ENCODE peak calls at places on chromosomes 13 and 19, in nine cellular contexts. P is BE2C; V is stimulated activated naive B cell treated with anti-CD40 and anti-IgM and Interleukin-4, amounts not matched to agents 10 μg/mL and 1 μg/mL and 100 μg/mL, for 72 hours; E is ureter; M is T-helper 1 cell; T is upper lobe of left lung; J is left lung; Z is iPS-NIHi11; X is type B pancreatic cell. B is an unnamed sample.

GRCh38 chr13:51240178-51240577 is 18.0 kb downstream of the FAM124A start:
- DNase-seq in P (no peak), V (no peak), E (no peak), M (no peak), T (no peak), J (no peak), Z (no peak), X (no peak), B (no peak)

GRCh38 chr13:110426745-110427144 is 119.7 kb downstream of the COL4A2 start:
- DNase-seq in P (no peak), V (no peak), E (no peak), M (no peak), T (no peak), J (no peak), Z (no peak), X (no peak), B (peak)

GRCh38 chr13:20519887-20520286 is 5.8 kb downstream of the CRYL1 start:
- DNase-seq in P (no peak), V (no peak), E (no peak), M (no peak), T (no peak), J (no peak), Z (no peak), X (no peak), B (no peak)

GRCh38 chr13:101157261-101157660 is 259.0 kb downstream of the NALCN start:
- DNase-seq in P (no peak), V (no peak), E (no peak), M (no peak), T (no peak), J (no peak), Z (peak), X (no peak), B (no peak)

GRCh38 chr19:33487901-33488817 is 33.4 kb downstream of the PEPD start:
- DNase-seq in P (no peak), V (no peak), E (no peak), M (no peak), T (no peak), J (peak), Z (no peak), X (no peak), B (peak)

GRCh38 chr13:27168870-27169525 is 2.6 kb downstream of the USP12 start:
- DNase-seq in P (no peak), V (no peak), E (no peak), M (no peak), T (no peak), J (no peak), Z (no peak), X (no peak), B (peak)

GRCh38 chr13:84500016-84500415 is 617.7 kb upstream of the SLITRK1 start:
- DNase-seq in P (no peak), V (no peak), E (no peak), M (no peak), T (no peak), J (no peak), Z (no peak), X (no peak), B (no peak)

GRCh38 chr13:51614350-51614786 is 30.1 kb downstream of the WDFY2 start:
- DNase-seq in P (peak), V (peak), E (no peak), M (peak), T (no peak), J (no peak), Z (no peak), X (no peak), B (peak)

GRCh38 chr19:934865-935422 is 9.1 kb downstream of the ARID3A start:
- DNase-seq in P (peak), V (no peak), E (peak), M (no peak), T (peak), J (peak), Z (no peak), X (no peak), B (peak)

GRCh38 chr19:16078759-16079707 is 2.7 kb downstream of the TPM4 start:
- DNase-seq in P (peak), V (peak), E (peak), M (peak), T (no peak), J (no peak), Z (no peak), X (no peak), B (peak)

GRCh38 chr19:2800506-2800905 is 15.2 kb downstream of the THOP1 start:
- DNase-seq in P (no peak), V (no peak), E (no peak), M (no peak), T (peak), J (peak), Z (peak), X (no peak), B (no peak)

GRCh38 chr13:37491661-37492060 is 106.9 kb downstream of the POSTN start:
- DNase-seq in P (no peak), V (no peak), E (no peak), M (no peak), T (no peak), J (no peak), Z (no peak), X (no peak), B (no peak)